ENCODE peak calls at places on chromosomes 12 and 14, in four cellular contexts. R, Z, O and Q are unnamed samples.

GRCh38 chr14:32049361-32050103 is 27.6 kb upstream of the ARHGAP5 start:
- DNase-seq in Z (no peak), O (no peak), R (no peak), Q (no peak)

GRCh38 chr14:32998433-32998832 is 59.8 kb downstream of the NPAS3 start:
- DNase-seq in Z (peak; percentile 21), O (no peak), R (no peak), Q (peak; percentile 9)

GRCh38 chr12:93804392-93805179 is 127.4 kb downstream of the CRADD start:
- DNase-seq in O (no peak), R (no peak), Z (peak; percentile 71), Q (no peak)

GRCh38 chr12:1920971-1921370 is 2.5 kb upstream of the CACNA2D4 start:
- DNase-seq in O (no peak), R (no peak), Z (no peak), Q (no peak)

GRCh38 chr14:66403183-66403582 is 83.0 kb upstream of the CCDC196 start:
- DNase-seq in R (peak; percentile 0), Z (peak; percentile 27), O (no peak), Q (peak; percentile 28)

GRCh38 chr12:104219908-104220404 is 4.4 kb downstream of the TXNRD1 start:
- DNase-seq in R (peak; percentile 60), Z (peak; percentile 87), O (no peak), Q (peak; percentile 83)

GRCh38 chr12:114920828-114921579 is 237.0 kb upstream of the TBX3 start:
- DNase-seq in O (no peak), R (no peak), Z (no peak), Q (peak; percentile 46)

GRCh38 chr12:131867891-131868675 is 26.3 kb upstream of the ULK1 start:
- DNase-seq in R (no peak), O (no peak), Z (no peak), Q (no peak)

GRCh38 chr14:55577229-55577628 is 2.8 kb upstream of the KTN1 start:
- DNase-seq in R (no peak), O (no peak), Z (no peak), Q (no peak)

GRCh38 chr14:36520601-36521525 is 831 bp upstream of the NKX2-1 start:
- DNase-seq in O (no peak), Z (peak; percentile 6), R (peak; percentile 13), Q (peak; percentile 2)

GRCh38 chr14:71438684-71439083 is 493.5 kb upstream of the RGS6 start:
- DNase-seq in Z (no peak), O (no peak), R (no peak), Q (peak; percentile 44)

GRCh38 chr14:91388551-91388975 is 29.1 kb downstream of the CCDC88C start:
- DNase-seq in O (no peak), Z (no peak), R (no peak), Q (peak; percentile 59)

GRCh38 chr12:131060011-131060703 is 106.5 kb downstream of the ADGRD1 start:
- DNase-seq in R (no peak), Z (no peak), O (no peak), Q (no peak)

GRCh38 chr14:101467181-101467926 is 93.9 kb upstream of the DIO3 start:
- DNase-seq in Z (no peak), R (no peak), O (no peak), Q (no peak)

GRCh38 chr14:75885829-75886228 is 96.0 kb downstream of the TGFB3 start:
- DNase-seq in Z (no peak), R (no peak), O (no peak), Q (peak; percentile 64)
- TF ChIP-seq FOS in Z (no peak), R (no peak), O (no peak), Q (peak; percentile 17)

GRCh38 chr12:52036587-52037171 is 14.6 kb upstream of the NR4A1 start:
- DNase-seq in O (no peak), R (peak; percentile 81), Z (peak; percentile 66), Q (peak; percentile 75)
- H3K4me1 ChIP-seq in O (peaks cover 17% of the 10 kb centered on the region), R (peaks cover 17% of the 10 kb centered on the region), Z (peaks cover 26% of the 10 kb centered on the region), Q (peaks cover 8% of the 10 kb centered on the region)

DNA sequence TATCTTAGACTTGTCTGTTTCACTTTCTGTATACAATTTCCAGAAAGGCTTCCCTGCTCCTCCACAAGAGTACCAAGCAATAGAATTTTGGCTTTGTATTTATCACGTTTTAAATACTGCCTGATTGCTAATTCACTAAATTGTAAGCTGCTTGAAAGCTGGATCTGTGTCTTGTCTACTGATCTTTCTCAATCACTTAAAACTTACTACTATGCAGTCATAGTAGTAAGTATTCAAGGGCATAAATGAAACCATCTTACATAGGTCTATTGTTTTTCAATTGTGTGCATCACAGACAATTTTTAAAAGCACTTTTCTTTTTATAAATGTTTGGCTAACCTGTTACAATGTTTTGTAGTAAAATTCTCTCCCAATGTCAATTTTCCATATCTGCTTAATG is 1.2 kb upstream of the GLIPR1L2 start:
- DNase-seq in O (no peak), Z (peak; percentile 9), R (no peak), Q (no peak)
- TF ChIP-seq FOS in O (no peak), Z (no peak), R (no peak), Q (no peak)

GRCh38 chr14:105328678-105329390 is 14.3 kb downstream of the PACS2 start:
- DNase-seq in O (no peak), Z (no peak), R (no peak), Q (no peak)

GRCh38 chr14:105328070-105328677 is 13.6 kb downstream of the PACS2 start:
- DNase-seq in Z (no peak), R (no peak), O (no peak), Q (no peak)

GRCh38 chr14:105326568-105326867 is 12.0 kb downstream of the PACS2 start:
- DNase-seq in Z (no peak), R (no peak), O (no peak), Q (no peak)

GRCh38 chr14:105325716-105326567 is 11.4 kb downstream of the PACS2 start:
- DNase-seq in O (no peak), Z (no peak), R (no peak), Q (no peak)

DNA sequence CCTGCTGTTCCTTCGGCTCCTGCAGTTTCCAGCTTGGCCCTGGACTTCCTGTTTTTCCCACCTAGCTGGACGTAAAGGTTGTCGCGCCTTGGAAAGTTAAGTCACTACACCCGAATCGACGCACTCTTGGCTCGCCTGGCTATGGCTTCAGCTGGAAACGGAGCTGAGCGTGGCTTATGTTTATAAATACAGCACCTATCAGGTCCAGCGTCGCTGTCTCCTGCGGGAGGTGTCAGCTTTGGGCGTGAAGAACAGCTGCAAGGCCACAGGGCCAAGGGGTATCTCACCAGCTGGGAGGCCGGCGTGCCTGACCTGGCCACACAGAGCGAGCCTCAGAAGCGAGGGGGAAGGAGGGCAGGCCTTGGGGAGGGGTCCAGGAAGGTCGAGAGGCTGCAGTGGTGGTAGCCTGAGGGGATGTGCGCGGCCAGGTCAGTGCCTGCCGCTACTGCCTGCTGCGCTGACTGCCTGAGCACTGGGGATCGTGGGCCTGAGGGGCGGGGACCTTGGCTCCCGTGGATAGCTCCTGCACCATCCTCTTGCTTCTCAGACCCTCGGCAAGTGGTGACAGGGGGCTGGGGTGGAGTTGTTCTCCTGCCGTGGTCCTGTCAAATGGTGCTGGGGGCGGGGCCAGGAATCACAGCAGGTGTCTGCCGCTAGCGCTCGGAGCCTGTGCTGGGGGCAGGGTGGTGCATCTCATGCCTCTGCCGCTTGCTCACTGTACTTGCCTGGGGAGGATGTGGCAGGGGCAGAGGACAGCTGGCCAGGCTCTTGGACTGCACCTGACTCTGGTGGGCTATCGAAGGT is 12.5 kb downstream of the PACS2 start:
- DNase-seq in R (no peak), O (no peak), Z (no peak), Q (no peak)
- H3K4me1 ChIP-seq in R (peaks cover 4% of the 10 kb centered on the region), O (peaks cover 3% of the 10 kb centered on the region), Z (peaks cover 11% of the 10 kb centered on the region), Q (peaks cover 13% of the 10 kb centered on the region)

GRCh38 chr12:118781692-118782091 is 199.6 kb upstream of the SRRM4 start:
- DNase-seq in Z (no peak), R (no peak), O (no peak), Q (no peak)
- TF ChIP-seq FOS in Z (no peak), R (no peak), O (no peak), Q (no peak)

DNA sequence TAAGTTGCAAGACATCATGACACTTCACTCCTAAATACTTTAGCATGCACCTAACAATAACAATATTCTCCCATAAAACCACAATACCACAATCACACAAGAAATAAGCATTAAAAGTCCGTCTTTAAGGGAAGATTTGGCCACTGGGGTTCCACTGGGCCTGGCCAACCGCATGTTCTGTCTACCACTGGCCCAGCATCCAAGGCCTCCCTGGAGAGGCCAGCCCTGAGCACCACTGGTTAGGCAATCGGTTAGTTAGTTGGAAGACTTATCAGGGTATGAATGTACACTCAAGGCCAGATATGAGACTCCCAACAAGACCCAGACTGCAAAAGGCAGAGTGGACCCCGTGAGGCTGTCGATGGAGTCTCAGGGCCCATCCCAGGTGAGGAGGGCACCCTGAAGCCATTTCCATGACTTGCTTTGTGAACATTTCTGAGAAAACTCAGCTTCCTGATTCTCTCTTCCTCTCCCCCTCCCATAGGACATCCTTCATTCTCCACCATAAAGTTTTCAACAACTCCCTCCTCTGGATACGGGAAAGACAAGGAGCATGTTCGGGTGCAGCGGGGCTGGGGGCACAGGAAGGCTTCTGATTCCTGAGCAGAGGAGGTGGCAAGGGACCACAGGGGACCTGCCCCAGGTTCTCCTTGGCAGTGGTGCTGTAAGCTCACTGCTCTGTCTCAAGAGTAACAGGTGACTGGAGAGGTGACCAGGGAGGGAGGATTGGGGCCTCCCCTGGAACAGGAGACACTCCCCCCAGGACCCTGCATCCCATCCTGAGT is 5.9 kb downstream of the PXN start:
- DNase-seq in Z (no peak), O (no peak), R (no peak), Q (peak; percentile 38)
- H3K4me1 ChIP-seq in Z (peaks cover 80% of the 10 kb centered on the region), O (peaks cover under 1% of the 10 kb centered on the region), R (peaks cover 31% of the 10 kb centered on the region), Q (peaks cover 40% of the 10 kb centered on the region)

GRCh38 chr12:110278137-110278536 is 2.9 kb upstream of the ATP2A2 start:
- DNase-seq in O (no peak), R (no peak), Z (no peak), Q (no peak)

GRCh38 chr12:110279561-110279960 is 1.5 kb upstream of the ATP2A2 start:
- DNase-seq in O (no peak), R (no peak), Z (no peak), Q (no peak)

GRCh38 chr12:110281549-110282342 is 699 bp downstream of the ATP2A2 start:
- DNase-seq in Z (peak; percentile 62), R (peak; percentile 76), O (no peak), Q (peak; percentile 55)

GRCh38 chr12:110280784-110281548 is at the start of gene ATP2A2:
- DNase-seq in Z (peak; percentile 86), R (peak; percentile 95), O (peak; percentile 30), Q (peak; percentile 85)

GRCh38 chr12:110279976-110280783 is 867 bp upstream of the ATP2A2 start:
- DNase-seq in O (no peak), Z (peak; percentile 66), R (peak; percentile 54), Q (peak; percentile 33)
- TF ChIP-seq FOS in O (no peak), Z (no peak), R (no peak), Q (no peak)

GRCh38 chr12:26748741-26749431 is 84.1 kb downstream of the ITPR2 start:
- DNase-seq in R (no peak), O (peak; percentile 86), Z (peak; percentile 81), Q (peak; percentile 70)
- H3K4me1 ChIP-seq in R (no peaks in the 10 kb centered on the region), O (peaks cover 64% of the 10 kb centered on the region), Z (peaks cover 57% of the 10 kb centered on the region), Q (peaks cover 6% of the 10 kb centered on the region)